ENCODE peak calls at places on chromosome 16, in six cellular contexts. Y, R, F, Q, V and A are unnamed samples.

GRCh38 chr16:81495321-81496234 is 51.0 kb downstream of the CMIP start:
- DNase-seq in Y (no peak), V (no peak), F (peak; percentile 90), R (no peak), Q (peak; percentile 65), A (no peak)

GRCh38 chr16:67666032-67666537 is 465 bp downstream of the ENKD1 start:
- DNase-seq in R (no peak), F (no peak), V (no peak), Y (peak; percentile 53), Q (no peak), A (no peak)

GRCh38 chr16:73951541-73951940 is 345.1 kb upstream of the PSMD7 start:
- DNase-seq in F (no peak), V (peak; percentile 15), Y (peak; percentile 7), R (no peak), Q (peak; percentile 19), A (no peak)

GRCh38 chr16:79993810-79994209 is 393.3 kb upstream of the MAF start:
- DNase-seq in F (no peak), Y (no peak), R (no peak), Q (no peak), V (no peak), A (peak; percentile 20)

GRCh38 chr16:87847785-87848675 is 21.3 kb downstream of the SLC7A5 start:
- DNase-seq in V (no peak), Y (no peak), Q (no peak), F (no peak), R (no peak), A (no peak)

GRCh38 chr16:77035361-77035760 is 155.6 kb upstream of the MON1B start:
- DNase-seq in Q (no peak), R (no peak), F (no peak), Y (no peak), V (no peak), A (no peak)

GRCh38 chr16:52696126-52696525 is 149.2 kb upstream of the TOX3 start:
- DNase-seq in V (no peak), Y (no peak), R (no peak), F (no peak), Q (no peak), A (no peak)

GRCh38 chr16:19929062-19929511 is 44.4 kb upstream of the GPRC5B start:
- DNase-seq in F (no peak), R (no peak), V (no peak), Y (no peak), Q (no peak), A (no peak)

GRCh38 chr16:67252806-67253497 is 4.2 kb downstream of the SLC9A5 start:
- DNase-seq in V (no peak), Y (no peak), R (no peak), F (no peak), Q (no peak), A (no peak)

GRCh38 chr16:86523166-86523740 is 12.9 kb downstream of the FOXF1 start:
- DNase-seq in V (no peak), F (no peak), R (no peak), Y (no peak), Q (no peak), A (no peak)

GRCh38 chr16:17331071-17331521 is 139.7 kb downstream of the XYLT1 start:
- DNase-seq in Q (no peak), R (no peak), Y (no peak), F (peak; percentile 87), V (no peak), A (peak; percentile 76)

GRCh38 chr16:46757339-46758050 is 9.4 kb upstream of the MYLK3 start:
- DNase-seq in Q (no peak), R (no peak), Y (peak; percentile 48), F (no peak), V (no peak), A (no peak)

GRCh38 chr16:46650224-46650623 is 29.0 kb upstream of the SHCBP1 start:
- DNase-seq in Q (no peak), Y (no peak), V (peak; percentile 48), F (no peak), R (peak; percentile 46), A (no peak)

GRCh38 chr16:10957771-10958486 is 13.6 kb downstream of the CLEC16A start:
- DNase-seq in V (no peak), Q (no peak), R (peak; percentile 58), Y (no peak), F (no peak), A (no peak)

GRCh38 chr16:77584205-77584859 is 138.0 kb upstream of the NUDT7 start:
- DNase-seq in Q (peak; percentile 34), Y (peak; percentile 61), V (peak; percentile 21), R (peak; percentile 58), F (no peak), A (no peak)

GRCh38 chr16:5706206-5706605 is 608.6 kb upstream of the EEF2KMT start:
- DNase-seq in F (no peak), V (no peak), R (no peak), Q (no peak), Y (peak; percentile 41), A (no peak)

GRCh38 chr16:17364319-17365210 is 106.2 kb downstream of the XYLT1 start:
- DNase-seq in Q (no peak), Y (peak; percentile 41), V (peak; percentile 82), F (no peak), R (peak; percentile 96), A (no peak)

GRCh38 chr16:30485818-30486436 is 13.4 kb downstream of the ITGAL start:
- DNase-seq in Y (no peak), F (no peak), R (peak; percentile 37), Q (no peak), V (no peak), A (no peak)

GRCh38 chr16:77277141-77277540 is 77.9 kb downstream of the SYCE1L start:
- DNase-seq in V (no peak), Y (no peak), F (no peak), Q (no peak), R (no peak), A (no peak)

GRCh38 chr16:87733190-87733589 is 32.6 kb downstream of the KLHDC4 start:
- DNase-seq in Y (no peak), V (no peak), F (no peak), Q (no peak), R (no peak), A (no peak)

GRCh38 chr16:11034005-11034404 is 89.6 kb downstream of the CLEC16A start:
- DNase-seq in Q (no peak), Y (no peak), V (peak; percentile 70), R (peak; percentile 65), F (no peak), A (peak; percentile 89)

GRCh38 chr16:24041834-24042631 is 206.2 kb downstream of the PRKCB start:
- DNase-seq in F (no peak), V (peak; percentile 11), R (peak; percentile 23), Y (peak; percentile 83), Q (peak; percentile 68), A (no peak)

GRCh38 chr16:55562936-55563335 is 3.5 kb upstream of the CAPNS2 start:
- DNase-seq in F (no peak), Y (no peak), R (no peak), V (no peak), Q (no peak), A (no peak)

DNA sequence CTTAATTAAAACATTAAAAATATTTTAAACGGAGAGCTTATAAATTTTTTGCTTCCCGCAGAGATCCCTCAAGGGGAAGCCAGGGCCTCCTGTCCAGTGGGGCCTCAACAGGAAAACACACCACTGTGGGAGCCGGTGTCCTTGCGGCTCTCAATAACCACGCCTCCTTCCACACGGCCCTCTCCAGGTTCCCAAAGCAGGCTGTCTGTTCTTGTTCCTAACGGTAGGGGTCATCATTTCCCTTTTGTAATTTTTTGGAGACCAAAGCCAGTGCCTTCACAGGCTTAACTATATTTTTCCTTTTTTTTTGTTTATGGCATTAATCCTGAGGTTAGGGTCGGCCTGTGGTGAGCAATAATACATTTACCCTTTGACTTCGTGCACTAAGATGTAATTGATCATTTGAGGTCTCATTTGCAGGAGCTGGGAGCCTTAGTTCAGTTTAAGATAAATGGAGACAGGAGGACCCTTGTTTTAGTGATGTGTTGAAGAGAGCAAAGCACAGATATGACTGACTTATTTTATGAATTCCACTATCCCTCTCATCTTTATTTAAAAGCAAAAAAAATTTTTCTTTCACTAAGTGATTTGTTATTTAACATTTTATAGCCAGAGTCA is 77.5 kb upstream of the N4BP1 start:
- DNase-seq in F (no peak), Q (peak; percentile 42), R (peak; percentile 47), Y (peak; percentile 71), V (peak; percentile 29), A (no peak)
- TF ChIP-seq CTCF in F (no peak), Q (peak; percentile 59), R (peak; percentile 79), Y (peak; percentile 74), V (peak; percentile 81), A (no peak)

GRCh38 chr16:12260119-12260646 is 283.6 kb downstream of the SNX29 start:
- DNase-seq in Y (no peak), F (no peak), R (no peak), Q (no peak), V (no peak), A (no peak)

GRCh38 chr16:12262454-12263180 is 286.1 kb downstream of the SNX29 start:
- DNase-seq in R (no peak), Y (peak; percentile 52), F (no peak), Q (peak; percentile 73), V (no peak), A (no peak)

GRCh38 chr16:12259258-12259657 is 282.7 kb downstream of the SNX29 start:
- DNase-seq in F (no peak), V (no peak), R (no peak), Y (no peak), Q (no peak), A (no peak)

GRCh38 chr16:12258806-12259205 is 282.3 kb downstream of the SNX29 start:
- DNase-seq in V (no peak), Y (no peak), R (no peak), F (no peak), Q (no peak), A (no peak)

GRCh38 chr16:12260647-12261262 is 284.2 kb downstream of the SNX29 start:
- DNase-seq in Q (no peak), Y (no peak), R (no peak), V (peak; percentile 55), F (no peak), A (no peak)
- TF ChIP-seq CTCF in Q (no peak), Y (no peak), R (peak; percentile 36), V (peak; percentile 43), F (no peak), A (no peak)

GRCh38 chr16:50209548-50210265 is 56.6 kb downstream of the TENT4B start:
- DNase-seq in F (no peak), Q (peak; percentile 42), Y (no peak), V (no peak), R (no peak), A (no peak)
- TF ChIP-seq CTCF in F (no peak), Q (no peak), Y (no peak), V (no peak), R (no peak), A (no peak)

GRCh38 chr16:28989363-28989762 is 4.5 kb downstream of the LAT start:
- DNase-seq in F (no peak), Y (no peak), Q (no peak), R (no peak), V (no peak), A (no peak)
- TF ChIP-seq CTCF in F (no peak), Y (no peak), Q (no peak), R (no peak), V (no peak), A (no peak)